ENCODE peak calls at places on chromosomes 6 and 20, in six cellular contexts. One of them, this sample, is unnamed.

GRCh38 chr20:23245553-23246128 is 105.0 kb upstream of the NXT1 start:
- DNase-seq in fibroblast of lung: peak
- DNase-seq in A549: peak
- DNase-seq in K562: peak
- DNase-seq in PC-9: peak
- DNase-seq in mammary epithelial cell: peak
- DNase-seq in this sample: no peak

GRCh38 chr6:141788096-141788495 is 344.6 kb upstream of the GJE1 start:
- DNase-seq in fibroblast of lung: no peak
- DNase-seq in A549: no peak
- DNase-seq in K562: no peak
- DNase-seq in PC-9: no peak
- DNase-seq in mammary epithelial cell: no peak
- DNase-seq in this sample: no peak

GRCh38 chr6:25963426-25964123 is 973 bp downstream of the TRIM38 start:
- DNase-seq in fibroblast of lung: peak
- DNase-seq in A549: no peak
- DNase-seq in K562: peak
- DNase-seq in PC-9: peak
- DNase-seq in mammary epithelial cell: peak
- DNase-seq in this sample: no peak

GRCh38 chr6:17086469-17086868 is 15.4 kb upstream of the STMND1 start:
- DNase-seq in fibroblast of lung: peak
- DNase-seq in A549: peak
- DNase-seq in K562: peak
- DNase-seq in PC-9: peak
- DNase-seq in mammary epithelial cell: peak
- DNase-seq in this sample: peak

GRCh38 chr6:164401871-164402270 is 907.5 kb downstream of the C6orf118 start:
- DNase-seq in fibroblast of lung: no peak
- DNase-seq in A549: no peak
- DNase-seq in K562: no peak
- DNase-seq in PC-9: no peak
- DNase-seq in mammary epithelial cell: no peak
- DNase-seq in this sample: no peak

GRCh38 chr20:20198011-20198410 is 145.7 kb downstream of the CFAP61 start:
- DNase-seq in fibroblast of lung: no peak
- DNase-seq in A549: no peak
- DNase-seq in K562: no peak
- DNase-seq in PC-9: no peak
- DNase-seq in mammary epithelial cell: no peak
- DNase-seq in this sample: no peak

GRCh38 chr6:152170702-152171667 is 363.5 kb downstream of the ESR1 start:
- DNase-seq in fibroblast of lung: peak
- DNase-seq in A549: no peak
- DNase-seq in K562: no peak
- DNase-seq in PC-9: peak
- DNase-seq in mammary epithelial cell: no peak
- DNase-seq in this sample: no peak

GRCh38 chr20:64058536-64058935 is 4.5 kb upstream of the TCEA2 start:
- DNase-seq in fibroblast of lung: no peak
- DNase-seq in A549: no peak
- DNase-seq in K562: no peak
- DNase-seq in PC-9: no peak
- DNase-seq in mammary epithelial cell: no peak
- DNase-seq in this sample: no peak

GRCh38 chr20:23668477-23668951 is 20.3 kb downstream of the CST4 start:
- DNase-seq in fibroblast of lung: peak
- DNase-seq in A549: peak
- DNase-seq in K562: peak
- DNase-seq in PC-9: peak
- DNase-seq in mammary epithelial cell: peak
- DNase-seq in this sample: peak

GRCh38 chr6:5701086-5701661 is 305.6 kb downstream of the NRN1 start:
- DNase-seq in fibroblast of lung: no peak
- DNase-seq in A549: no peak
- DNase-seq in K562: no peak
- DNase-seq in PC-9: no peak
- DNase-seq in mammary epithelial cell: no peak
- DNase-seq in this sample: no peak

GRCh38 chr6:5697508-5697907 is 309.2 kb downstream of the NRN1 start:
- DNase-seq in fibroblast of lung: no peak
- DNase-seq in A549: no peak
- DNase-seq in K562: no peak
- DNase-seq in PC-9: no peak
- DNase-seq in mammary epithelial cell: peak
- DNase-seq in this sample: no peak

GRCh38 chr6:5693588-5693987 is 313.1 kb downstream of the NRN1 start:
- DNase-seq in fibroblast of lung: no peak
- DNase-seq in A549: no peak
- DNase-seq in K562: no peak
- DNase-seq in PC-9: no peak
- DNase-seq in mammary epithelial cell: no peak
- DNase-seq in this sample: no peak

GRCh38 chr6:5698318-5698717 is 308.4 kb downstream of the NRN1 start:
- DNase-seq in fibroblast of lung: no peak
- DNase-seq in A549: no peak
- DNase-seq in K562: no peak
- DNase-seq in PC-9: no peak
- DNase-seq in mammary epithelial cell: no peak
- DNase-seq in this sample: no peak

GRCh38 chr6:5695260-5696245 is 311.2 kb downstream of the NRN1 start:
- DNase-seq in fibroblast of lung: peak
- DNase-seq in A549: no peak
- DNase-seq in K562: no peak
- DNase-seq in PC-9: no peak
- DNase-seq in mammary epithelial cell: peak
- DNase-seq in this sample: no peak
- H3K4me2 ChIP-seq in fibroblast of lung: peak
- H3K4me2 ChIP-seq in A549: no peak
- H3K4me2 ChIP-seq in K562: no peak
- H3K4me2 ChIP-seq in PC-9: no peak
- H3K4me2 ChIP-seq in mammary epithelial cell: no peak
- H3K4me2 ChIP-seq in this sample: no peak

GRCh38 chr6:32401564-32401963 is 5.4 kb downstream of the BTNL2 start:
- DNase-seq in fibroblast of lung: no peak
- DNase-seq in A549: no peak
- DNase-seq in K562: no peak
- DNase-seq in PC-9: no peak
- DNase-seq in mammary epithelial cell: no peak
- DNase-seq in this sample: no peak

GRCh38 chr6:32402812-32403211 is 4.2 kb downstream of the BTNL2 start:
- DNase-seq in fibroblast of lung: no peak
- DNase-seq in A549: no peak
- DNase-seq in K562: no peak
- DNase-seq in PC-9: no peak
- DNase-seq in mammary epithelial cell: no peak
- DNase-seq in this sample: no peak

GRCh38 chr6:32396028-32396427 is 11.0 kb downstream of the BTNL2 start:
- DNase-seq in fibroblast of lung: no peak
- DNase-seq in A549: no peak
- DNase-seq in K562: no peak
- DNase-seq in PC-9: no peak
- DNase-seq in mammary epithelial cell: no peak
- DNase-seq in this sample: no peak

GRCh38 chr6:32393660-32394420 is 13.1 kb downstream of the BTNL2 start:
- DNase-seq in fibroblast of lung: no peak
- DNase-seq in A549: no peak
- DNase-seq in K562: no peak
- DNase-seq in PC-9: no peak
- DNase-seq in mammary epithelial cell: peak
- DNase-seq in this sample: no peak

GRCh38 chr6:32397252-32397920 is 9.6 kb downstream of the BTNL2 start:
- DNase-seq in fibroblast of lung: no peak
- DNase-seq in A549: no peak
- DNase-seq in K562: no peak
- DNase-seq in PC-9: no peak
- DNase-seq in mammary epithelial cell: no peak
- DNase-seq in this sample: peak
- H3K4me3 ChIP-seq in fibroblast of lung: no peak
- H3K4me3 ChIP-seq in A549: no peak
- H3K4me3 ChIP-seq in K562: no peak
- H3K4me3 ChIP-seq in PC-9: no peak
- H3K4me3 ChIP-seq in mammary epithelial cell: no peak
- H3K4me3 ChIP-seq in this sample: peak

GRCh38 chr20:18527836-18528235 is 20.1 kb downstream of the SEC23B start:
- DNase-seq in fibroblast of lung: no peak
- DNase-seq in A549: no peak
- DNase-seq in K562: no peak
- DNase-seq in PC-9: no peak
- DNase-seq in mammary epithelial cell: peak
- DNase-seq in this sample: no peak

GRCh38 chr20:18532626-18533025 is 24.9 kb downstream of the SEC23B start:
- DNase-seq in fibroblast of lung: no peak
- DNase-seq in A549: no peak
- DNase-seq in K562: no peak
- DNase-seq in PC-9: no peak
- DNase-seq in mammary epithelial cell: no peak
- DNase-seq in this sample: no peak

GRCh38 chr20:18523066-18523465 is 15.3 kb downstream of the SEC23B start:
- DNase-seq in fibroblast of lung: no peak
- DNase-seq in A549: no peak
- DNase-seq in K562: no peak
- DNase-seq in PC-9: no peak
- DNase-seq in mammary epithelial cell: no peak
- DNase-seq in this sample: no peak

GRCh38 chr20:18524646-18525045 is 16.9 kb downstream of the SEC23B start:
- DNase-seq in fibroblast of lung: peak
- DNase-seq in A549: no peak
- DNase-seq in K562: no peak
- DNase-seq in PC-9: peak
- DNase-seq in mammary epithelial cell: peak
- DNase-seq in this sample: no peak

GRCh38 chr20:18527339-18527738 is 19.6 kb downstream of the SEC23B start:
- DNase-seq in fibroblast of lung: no peak
- DNase-seq in A549: no peak
- DNase-seq in K562: no peak
- DNase-seq in PC-9: no peak
- DNase-seq in mammary epithelial cell: no peak
- DNase-seq in this sample: no peak
- H3K4me2 ChIP-seq in fibroblast of lung: no peak
- H3K4me2 ChIP-seq in A549: no peak
- H3K4me2 ChIP-seq in K562: no peak
- H3K4me2 ChIP-seq in PC-9: no peak
- H3K4me2 ChIP-seq in mammary epithelial cell: no peak
- H3K4me2 ChIP-seq in this sample: no peak

GRCh38 chr6:158939255-158940170 is 60.5 kb downstream of the RSPH3 start:
- DNase-seq in fibroblast of lung: no peak
- DNase-seq in A549: no peak
- DNase-seq in K562: no peak
- DNase-seq in PC-9: no peak
- DNase-seq in mammary epithelial cell: no peak
- DNase-seq in this sample: no peak
- H3K4me3 ChIP-seq in fibroblast of lung: peak
- H3K4me3 ChIP-seq in A549: peak
- H3K4me3 ChIP-seq in K562: peak
- H3K4me3 ChIP-seq in PC-9: no peak
- H3K4me3 ChIP-seq in mammary epithelial cell: no peak
- H3K4me3 ChIP-seq in this sample: no peak

GRCh38 chr6:108596947-108597346 is 36.2 kb downstream of the FOXO3 start:
- DNase-seq in fibroblast of lung: no peak
- DNase-seq in A549: no peak
- DNase-seq in K562: no peak
- DNase-seq in PC-9: no peak
- DNase-seq in mammary epithelial cell: peak
- DNase-seq in this sample: no peak
- H3K4me2 ChIP-seq in fibroblast of lung: no peak
- H3K4me2 ChIP-seq in A549: no peak
- H3K4me2 ChIP-seq in K562: no peak
- H3K4me2 ChIP-seq in PC-9: no peak
- H3K4me2 ChIP-seq in mammary epithelial cell: peak
- H3K4me2 ChIP-seq in this sample: peak

GRCh38 chr6:98834060-98835031 is at the start of gene POU3F2:
- DNase-seq in fibroblast of lung: peak
- DNase-seq in A549: peak
- DNase-seq in K562: peak
- DNase-seq in PC-9: peak
- DNase-seq in mammary epithelial cell: peak
- DNase-seq in this sample: peak

GRCh38 chr6:98832282-98833100 is 1.9 kb upstream of the POU3F2 start:
- DNase-seq in fibroblast of lung: peak
- DNase-seq in A549: no peak
- DNase-seq in K562: no peak
- DNase-seq in PC-9: no peak
- DNase-seq in mammary epithelial cell: peak
- DNase-seq in this sample: no peak

GRCh38 chr6:98831057-98832031 is 3.0 kb upstream of the POU3F2 start:
- DNase-seq in fibroblast of lung: no peak
- DNase-seq in A549: no peak
- DNase-seq in K562: no peak
- DNase-seq in PC-9: no peak
- DNase-seq in mammary epithelial cell: no peak
- DNase-seq in this sample: no peak

GRCh38 chr6:98835149-98836024 is 1.0 kb downstream of the POU3F2 start:
- DNase-seq in fibroblast of lung: no peak
- DNase-seq in A549: no peak
- DNase-seq in K562: no peak
- DNase-seq in PC-9: no peak
- DNase-seq in mammary epithelial cell: no peak
- DNase-seq in this sample: peak

GRCh38 chr6:98833101-98834059 is 994 bp upstream of the POU3F2 start:
- DNase-seq in fibroblast of lung: peak
- DNase-seq in A549: no peak
- DNase-seq in K562: no peak
- DNase-seq in PC-9: no peak
- DNase-seq in mammary epithelial cell: no peak
- DNase-seq in this sample: peak
- H3K4me3 ChIP-seq in fibroblast of lung: peak
- H3K4me3 ChIP-seq in A549: peak
- H3K4me3 ChIP-seq in K562: peak
- H3K4me3 ChIP-seq in PC-9: peak
- H3K4me3 ChIP-seq in mammary epithelial cell: no peak
- H3K4me3 ChIP-seq in this sample: peak

DNA sequence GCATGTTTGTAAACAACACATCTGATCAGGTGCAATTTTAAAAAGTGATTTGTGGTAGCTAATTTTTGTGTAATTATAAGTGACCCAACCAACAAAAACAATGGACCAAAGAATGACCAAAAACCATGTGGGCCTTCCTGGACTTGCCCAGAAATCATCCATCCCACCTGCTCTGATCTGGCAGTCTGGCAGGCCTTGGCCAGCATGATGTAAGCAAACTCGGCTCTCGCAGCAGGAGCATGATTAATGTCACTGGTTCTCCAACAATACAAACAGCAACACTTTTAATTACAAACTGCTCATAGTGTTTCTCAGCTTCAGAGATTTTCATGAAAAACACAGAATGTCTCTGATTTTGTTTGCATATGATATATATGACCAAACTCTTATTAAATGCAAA is 16.1 kb downstream of the TP53INP2 start:
- DNase-seq in fibroblast of lung: no peak
- DNase-seq in A549: no peak
- DNase-seq in K562: no peak
- DNase-seq in PC-9: no peak
- DNase-seq in mammary epithelial cell: no peak
- DNase-seq in this sample: no peak
- H3K4me2 ChIP-seq in fibroblast of lung: no peak
- H3K4me2 ChIP-seq in A549: no peak
- H3K4me2 ChIP-seq in K562: no peak
- H3K4me2 ChIP-seq in PC-9: no peak
- H3K4me2 ChIP-seq in mammary epithelial cell: no peak
- H3K4me2 ChIP-seq in this sample: peak

This sample was measured in MM.1S.